ENCODE peak calls at places on chromosomes 3 and 15, in four cellular contexts. Z, K, A and Q are unnamed samples.

GRCh38 chr15:101320501-101321052 is 25.5 kb upstream of the SNRPA1 start:
- DNase-seq in Z (peak), K (no peak), A (no peak), Q (peak)

GRCh38 chr3:58026598-58026997 is 18.4 kb downstream of the FLNB start:
- DNase-seq in Z (no peak), K (no peak), A (no peak), Q (no peak)

GRCh38 chr15:76866716-76867321 is 38.3 kb downstream of the SCAPER start:
- DNase-seq in Z (no peak), K (peak), A (no peak), Q (no peak)

GRCh38 chr3:150495563-150496168 is 50.6 kb downstream of the SERP1 start:
- DNase-seq in Z (no peak), K (peak), A (no peak), Q (peak)

GRCh38 chr3:122745365-122746021 is 48.1 kb downstream of the HSPBAP1 start:
- DNase-seq in Z (no peak), K (no peak), A (no peak), Q (no peak)

GRCh38 chr15:53312707-53313106 is 446.8 kb downstream of the WDR72 start:
- DNase-seq in Z (no peak), K (no peak), A (no peak), Q (no peak)

GRCh38 chr3:75296858-75297257 is 367.3 kb upstream of the FRG2C start:
- DNase-seq in Z (no peak), K (no peak), A (no peak), Q (no peak)

GRCh38 chr15:77104155-77104554 is 33.2 kb upstream of the TSPAN3 start:
- DNase-seq in Z (no peak), K (no peak), A (no peak), Q (no peak)

GRCh38 chr3:182790612-182791011 is 2.7 kb upstream of the ATP11B start:
- DNase-seq in Z (no peak), K (no peak), A (no peak), Q (no peak)

GRCh38 chr3:52229656-52230055 is 4.2 kb upstream of the TLR9 start:
- DNase-seq in Z (no peak), K (no peak), A (no peak), Q (no peak)

DNA sequence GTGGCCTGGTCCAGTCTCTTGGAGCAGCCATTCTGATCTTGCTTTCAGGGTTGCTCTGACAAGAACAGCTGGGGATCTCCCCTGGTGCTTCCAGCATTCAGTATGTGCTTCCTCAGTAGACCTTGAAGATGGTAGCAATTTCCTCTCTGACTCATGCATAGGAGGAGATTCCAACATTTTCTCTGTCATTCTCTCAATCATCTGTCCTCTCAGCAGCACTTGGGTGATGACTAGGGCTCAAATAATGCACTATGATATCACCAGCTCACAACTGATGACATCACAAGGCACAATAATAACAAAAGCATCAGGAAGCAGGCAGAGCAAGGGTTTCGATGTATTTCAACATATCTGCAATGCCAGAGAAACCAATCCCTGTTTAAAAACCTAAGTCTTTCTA is 52.7 kb downstream of the NFKBIZ start:
- DNase-seq in Z (no peak), K (no peak), A (no peak), Q (no peak)
- TF ChIP-seq SPI1 in Z (peak), K (no peak), A (no peak), Q (no peak)

GRCh38 chr3:45446706-45447105 is 58.3 kb downstream of the LARS2 start:
- DNase-seq in Z (no peak), K (no peak), A (no peak), Q (no peak)
- TF ChIP-seq SPI1 in Z (no peak), K (no peak), A (no peak), Q (no peak)

GRCh38 chr3:94101860-94102259 is 39.0 kb downstream of the NSUN3 start:
- DNase-seq in Z (no peak), K (no peak), A (no peak), Q (no peak)
- TF ChIP-seq SPI1 in Z (no peak), K (no peak), A (no peak), Q (no peak)

DNA sequence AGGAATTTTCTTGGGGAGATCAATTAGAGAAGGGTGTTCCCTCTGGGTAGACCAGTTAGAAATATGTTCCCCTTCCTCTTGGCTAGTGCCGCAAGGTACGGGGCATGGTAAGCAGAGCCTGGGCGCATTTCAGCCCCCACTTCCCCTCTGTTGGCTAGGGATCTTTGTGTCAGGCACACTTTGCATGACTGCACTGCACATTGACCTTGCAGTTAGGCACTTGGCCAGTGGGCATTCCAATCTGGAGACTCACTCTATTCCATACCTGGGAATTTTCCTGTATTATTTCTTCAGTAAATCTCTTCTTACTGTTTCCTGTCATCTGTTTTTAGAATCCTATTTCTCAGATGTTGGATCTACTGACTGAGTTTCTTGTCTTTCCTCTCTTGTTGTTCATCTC is 30.0 kb upstream of the CACNA1D start:
- DNase-seq in Z (no peak), K (no peak), A (no peak), Q (no peak)
- TF ChIP-seq SPI1 in Z (no peak), K (no peak), A (no peak), Q (no peak)

GRCh38 chr15:41936155-41936554 is 36.2 kb downstream of the EHD4 start:
- DNase-seq in Z (no peak), K (no peak), A (no peak), Q (no peak)

GRCh38 chr15:41932939-41933725 is 39.2 kb downstream of the EHD4 start:
- DNase-seq in Z (no peak), K (no peak), A (no peak), Q (no peak)

GRCh38 chr15:41935566-41936020 is 36.8 kb downstream of the EHD4 start:
- DNase-seq in Z (no peak), K (no peak), A (no peak), Q (no peak)

GRCh38 chr15:41933771-41934170 is 38.6 kb downstream of the EHD4 start:
- DNase-seq in Z (no peak), K (no peak), A (no peak), Q (no peak)

DNA sequence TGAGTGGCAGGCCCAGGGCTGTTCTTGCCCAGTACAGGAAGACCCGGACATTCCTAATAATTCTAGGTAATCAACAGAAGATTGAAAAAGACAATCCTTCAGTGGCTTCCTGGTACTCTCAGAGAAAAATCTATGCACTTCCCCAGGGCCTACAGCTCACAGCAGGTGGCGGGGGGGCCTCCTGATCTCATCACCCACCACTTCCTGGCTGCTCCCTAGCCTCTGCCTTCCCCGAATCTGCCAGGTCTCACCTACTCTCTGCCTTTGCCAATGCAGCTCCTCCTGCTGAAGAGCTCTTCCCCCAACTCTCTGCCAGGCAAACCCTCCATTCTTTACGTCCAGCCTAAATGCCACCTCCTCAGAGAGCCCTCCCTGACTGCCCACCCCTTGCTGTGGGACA is 37.5 kb downstream of the EHD4 start:
- DNase-seq in Z (no peak), K (peak), A (no peak), Q (no peak)
- TF ChIP-seq SPI1 in Z (peak), K (no peak), A (peak), Q (no peak)

GRCh38 chr3:70000028-70000410 is 486 bp downstream of the SAMMSON start:
- DNase-seq in Z (no peak), K (peak), A (no peak), Q (no peak)

GRCh38 chr3:70000563-70001081 is 1.1 kb downstream of the SAMMSON start:
- DNase-seq in Z (no peak), K (peak), A (no peak), Q (no peak)

GRCh38 chr3:69997486-69998307 is 1.8 kb upstream of the SAMMSON start:
- DNase-seq in Z (no peak), K (no peak), A (no peak), Q (no peak)

GRCh38 chr3:69998759-69999158 is 774 bp upstream of the SAMMSON start:
- DNase-seq in Z (no peak), K (no peak), A (no peak), Q (no peak)

DNA sequence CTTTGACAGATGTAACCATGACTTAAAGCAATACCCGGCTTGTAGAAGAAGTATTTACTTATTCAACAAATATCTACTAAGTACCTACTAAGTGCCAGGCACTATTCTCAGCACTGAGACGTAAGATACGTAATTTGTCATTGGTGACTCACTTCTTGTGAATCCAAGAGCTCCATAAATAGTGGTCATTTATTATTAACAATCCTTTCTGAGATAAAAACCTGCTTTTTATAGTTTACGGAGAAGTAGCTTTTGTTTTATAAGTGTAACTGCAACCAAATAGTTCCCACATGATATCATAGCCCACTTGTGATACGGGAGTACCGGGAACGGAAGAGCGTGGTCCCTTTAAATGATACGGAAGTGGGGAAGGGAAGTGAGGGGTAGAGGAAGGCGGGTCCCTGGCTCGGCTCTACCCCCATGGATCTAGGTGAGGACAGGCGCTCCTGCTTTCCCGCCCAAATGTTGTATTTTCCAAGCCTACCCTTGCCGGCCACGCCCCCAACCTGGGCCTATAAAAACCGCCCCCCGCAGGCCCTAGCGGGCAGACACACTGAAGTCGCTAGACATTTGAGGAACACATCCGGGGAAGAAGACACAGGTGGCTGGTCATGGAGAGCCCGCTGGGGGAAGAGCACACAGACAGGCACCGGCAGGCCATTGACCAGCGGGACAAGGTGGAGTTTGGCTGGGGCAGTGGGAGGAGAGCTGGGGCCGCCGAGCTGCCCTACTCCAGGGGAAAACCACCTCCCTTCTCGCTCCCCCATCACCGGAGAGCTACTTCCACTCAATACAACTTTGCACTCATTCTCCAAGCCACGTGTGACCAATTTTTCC is at the start of gene SAMMSON:
- DNase-seq in Z (no peak), K (peak), A (no peak), Q (no peak)
- TF ChIP-seq SPI1 in Z (no peak), K (peak), A (no peak), Q (no peak)

GRCh38 chr15:91678003-91678402 is 175.5 kb upstream of the SLCO3A1 start:
- DNase-seq in Z (no peak), K (no peak), A (no peak), Q (no peak)
- TF ChIP-seq SPI1 in Z (no peak), K (no peak), A (no peak), Q (no peak)

GRCh38 chr3:77620009-77620408 is 580.1 kb downstream of the ROBO2 start:
- DNase-seq in Z (no peak), K (no peak), A (no peak), Q (no peak)

GRCh38 chr3:77618686-77619085 is 578.8 kb downstream of the ROBO2 start:
- DNase-seq in Z (no peak), K (no peak), A (no peak), Q (no peak)
- TF ChIP-seq SPI1 in Z (no peak), K (no peak), A (no peak), Q (no peak)

DNA sequence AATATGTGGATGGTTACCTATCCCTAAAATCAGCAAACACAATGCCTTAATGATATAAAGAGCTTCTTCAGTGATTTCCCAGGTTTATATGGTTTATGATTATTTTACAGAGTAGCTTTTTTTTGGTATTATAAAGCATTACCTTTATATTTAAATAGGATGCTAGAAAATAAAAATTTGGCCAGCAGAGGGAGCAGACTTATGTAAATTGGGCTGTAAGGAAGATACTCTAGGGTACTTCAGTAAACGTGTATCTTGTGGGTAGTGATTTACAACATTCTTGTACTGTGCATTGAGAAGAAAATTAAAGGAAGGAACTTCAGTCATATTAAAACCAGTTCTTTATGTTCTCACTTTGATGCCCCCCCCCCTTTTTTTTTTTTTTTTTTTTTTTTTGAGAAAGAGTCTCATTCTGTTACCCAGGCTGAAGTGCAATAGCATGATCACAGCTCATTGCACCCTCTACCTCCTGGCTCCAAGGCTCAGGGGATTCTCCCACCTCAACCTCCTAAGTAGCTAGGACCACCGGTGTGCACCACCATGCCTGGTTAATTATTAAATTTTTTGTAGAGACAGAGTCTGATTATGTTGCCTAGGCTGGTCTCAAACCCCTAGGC is 167.9 kb downstream of the BBX start:
- DNase-seq in Z (no peak), K (peak), A (no peak), Q (no peak)
- TF ChIP-seq SPI1 in Z (no peak), K (no peak), A (no peak), Q (no peak)

DNA sequence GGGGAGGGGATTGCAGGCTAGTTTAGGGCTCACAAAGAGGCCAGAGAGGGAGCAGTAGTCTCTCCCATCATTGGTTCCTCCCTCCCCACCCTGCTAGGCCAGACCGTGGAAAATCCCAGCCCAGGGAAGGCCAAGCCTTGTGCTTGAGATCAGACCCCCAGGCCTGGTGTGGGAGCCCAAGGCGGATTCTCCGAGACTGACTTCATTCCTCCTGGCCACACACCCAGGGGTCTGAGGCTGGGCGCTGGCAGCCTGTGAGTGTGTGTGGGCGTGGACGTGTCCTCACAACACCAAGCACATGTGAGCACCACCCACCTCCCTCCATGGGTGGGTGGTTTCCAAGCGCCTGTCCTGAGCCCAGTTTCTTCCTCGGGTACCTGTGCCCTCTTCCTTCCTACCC is 4.1 kb downstream of the LOXL1 start:
- DNase-seq in Z (no peak), K (no peak), A (no peak), Q (no peak)
- TF ChIP-seq SPI1 in Z (no peak), K (no peak), A (no peak), Q (no peak)